ENCODE peak calls at places on chromosomes 11 and 22, in eight cellular contexts. I, N, X, C, S, U, T and O are unnamed samples.
A peak's percentile ranks its signal among the peaks of the same experiment; 100 is the strongest.

GRCh38 chr11:76763573-76764348 is 19.4 kb upstream of the TSKU start:
- DNase-seq in U (no peak), N (no peak), I (no peak), X (peak; percentile 52), S (no peak), T (peak; percentile 95), C (no peak), O (no peak)

GRCh38 chr11:67665537-67666302 is 8.7 kb downstream of the ALDH3B2 start:
- DNase-seq in N (no peak), C (peak; percentile 35), U (peak; percentile 74), I (peak; percentile 23), S (peak; percentile 60), X (peak; percentile 59), T (no peak), O (no peak)

GRCh38 chr22:28116261-28116673 is 197.2 kb upstream of the PITPNB start:
- DNase-seq in I (peak; percentile 27), X (peak; percentile 23), T (peak; percentile 90), U (no peak), N (peak; percentile 68), S (peak; percentile 63), C (no peak), O (peak; percentile 63)

GRCh38 chr11:67542971-67543370 is 19.7 kb upstream of the CABP2 start:
- DNase-seq in X (no peak), S (peak; percentile 81), C (no peak), I (no peak), T (no peak), U (no peak), N (no peak), O (no peak)

GRCh38 chr11:3962406-3962840 is 107.0 kb downstream of the STIM1 start:
- DNase-seq in X (no peak), S (no peak), N (no peak), U (no peak), C (no peak), I (no peak), T (peak; percentile 67), O (no peak)

GRCh38 chr11:111835665-111836064 is 35.7 kb downstream of the ALG9 start:
- DNase-seq in X (no peak), U (no peak), T (no peak), C (no peak), I (no peak), N (no peak), S (no peak), O (no peak)

GRCh38 chr11:11521306-11522002 is 100.4 kb downstream of the GALNT18 start:
- DNase-seq in U (no peak), T (no peak), C (no peak), N (no peak), X (no peak), S (no peak), I (no peak), O (no peak)

GRCh38 chr11:126114486-126115252 is 52.0 kb upstream of the CDON start:
- DNase-seq in T (peak; percentile 21), I (no peak), S (peak; percentile 41), X (no peak), U (no peak), N (no peak), C (no peak), O (no peak)

GRCh38 chr11:18699848-18700261 is 1.3 kb downstream of the TMEM86A start:
- DNase-seq in U (no peak), N (no peak), C (no peak), X (peak; percentile 44), T (no peak), I (no peak), S (no peak), O (no peak)

GRCh38 chr11:67561971-67562560 is 21.5 kb upstream of the GSTP1 start:
- DNase-seq in I (no peak), C (no peak), X (no peak), S (no peak), T (peak; percentile 30), U (no peak), N (no peak), O (peak; percentile 62)

GRCh38 chr22:35564975-35565867 is 24.6 kb downstream of the RASD2 start:
- DNase-seq in X (no peak), T (peak; percentile 78), I (no peak), U (no peak), S (no peak), C (no peak), N (no peak), O (no peak)

GRCh38 chr11:57363131-57363530 is 17.8 kb downstream of the PRG3 start:
- DNase-seq in X (no peak), I (no peak), N (no peak), C (no peak), T (no peak), U (no peak), S (no peak), O (no peak)

GRCh38 chr22:19526702-19527111 is 2.5 kb upstream of the CLDN5 start:
- DNase-seq in I (no peak), N (no peak), X (no peak), S (peak; percentile 32), C (no peak), T (no peak), U (peak; percentile 51), O (no peak)

GRCh38 chr11:9861860-9862725 is 198.2 kb downstream of the SWAP70 start:
- DNase-seq in S (peak; percentile 85), I (peak; percentile 60), C (peak; percentile 80), T (peak; percentile 75), N (peak; percentile 26), X (peak; percentile 70), U (no peak), O (peak; percentile 23)

GRCh38 chr11:11081273-11081672 is 223.4 kb upstream of the ZBED5 start:
- DNase-seq in I (no peak), T (no peak), X (no peak), N (no peak), C (no peak), U (no peak), S (no peak), O (peak; percentile 28)

GRCh38 chr11:93838967-93839366 is 11.5 kb downstream of the VSTM5 start:
- DNase-seq in I (no peak), S (peak; percentile 51), T (no peak), U (no peak), N (no peak), X (peak; percentile 33), C (no peak), O (no peak)

GRCh38 chr22:44019846-44020245 is 4.3 kb upstream of the PARVB start:
- DNase-seq in C (no peak), X (no peak), U (no peak), I (no peak), S (no peak), N (no peak), T (no peak), O (no peak)

GRCh38 chr11:17229481-17230152 is 21.8 kb upstream of the PIK3C2A start:
- DNase-seq in C (no peak), N (no peak), X (no peak), T (no peak), S (peak; percentile 68), I (no peak), U (no peak), O (no peak)

GRCh38 chr11:70354629-70355028 is 43.7 kb upstream of the CTTN start:
- DNase-seq in X (no peak), N (no peak), I (no peak), C (no peak), T (no peak), U (no peak), S (no peak), O (no peak)
- H3K36me3 ChIP-seq in X (no peaks in the 10 kb centered on the region), N (peaks cover 10% of the 10 kb centered on the region), I (peaks cover 25% of the 10 kb centered on the region), C (peaks cover 63% of the 10 kb centered on the region), T (peaks cover 45% of the 10 kb centered on the region), U (peaks cover 61% of the 10 kb centered on the region), S (peaks cover 95% of the 10 kb centered on the region), O (peaks cover 2% of the 10 kb centered on the region)

GRCh38 chr22:42065408-42066132 is 5.0 kb downstream of the NAGA start:
- DNase-seq in I (no peak), N (no peak), C (no peak), T (no peak), S (peak; percentile 81), U (no peak), X (no peak), O (no peak)
- H3K4me3 ChIP-seq in I (no peak overlapping the region), N (no peak overlapping the region), C (no peak overlapping the region), T (no peak overlapping the region), S (no peak overlapping the region), U (no peak overlapping the region), X (no peak overlapping the region), O (no peak overlapping the region)

DNA sequence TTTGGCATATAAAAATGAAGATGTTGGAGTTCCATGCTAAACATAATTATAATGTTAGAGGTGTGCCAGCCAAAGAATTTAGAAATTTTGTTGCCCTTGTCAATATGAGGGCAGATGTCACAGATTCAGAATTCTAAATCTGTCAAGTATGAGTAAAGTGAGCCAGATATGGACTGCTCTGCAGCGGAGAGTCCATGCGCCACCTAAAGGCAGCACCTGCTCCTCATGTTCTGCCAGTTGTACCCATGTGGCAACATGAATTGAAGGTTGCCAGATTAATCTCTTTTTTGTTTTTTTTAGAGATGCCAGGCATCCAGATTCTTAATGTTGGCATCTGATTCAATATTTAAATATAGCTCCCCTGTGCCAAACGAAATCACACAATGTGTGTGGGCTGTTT is 678.6 kb upstream of the ANO5 start:
- DNase-seq in N (no peak), T (no peak), S (peak; percentile 67), I (peak; percentile 53), U (no peak), C (peak; percentile 1), X (peak; percentile 35), O (no peak)
- TF ChIP-seq CTCF in N (peak; percentile 13), T (no peak), S (peak; percentile 82), I (no peak), U (no peak), C (peak; percentile 59), X (no peak), O (peak; percentile 72)

DNA sequence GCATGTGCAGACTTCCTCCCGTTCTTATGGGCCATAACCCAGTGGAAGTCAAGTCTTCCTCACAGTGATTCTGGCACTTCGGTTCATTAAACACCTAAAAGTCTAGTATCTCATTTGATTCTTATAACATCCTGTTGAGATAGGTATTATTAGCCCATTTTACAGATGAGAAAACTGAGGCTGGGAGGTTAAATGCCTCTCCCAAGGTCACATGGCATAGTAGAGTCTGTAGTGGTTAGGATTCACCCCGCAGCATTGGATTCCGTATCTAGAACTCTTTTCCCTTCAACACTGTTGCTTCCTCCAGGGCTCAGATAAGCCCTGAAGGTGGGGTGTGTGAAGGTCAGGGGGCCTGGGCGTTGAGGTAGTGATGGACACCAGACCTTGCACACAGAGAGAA is 3.4 kb downstream of the GPHA2 start:
- DNase-seq in S (no peak), I (no peak), X (no peak), U (no peak), T (no peak), C (no peak), N (no peak), O (no peak)
- H3K36me3 ChIP-seq in S (no peaks in the 10 kb centered on the region), I (peaks cover 12% of the 10 kb centered on the region), X (no peaks in the 10 kb centered on the region), U (peaks cover 53% of the 10 kb centered on the region), T (peaks cover 55% of the 10 kb centered on the region), C (peaks cover 11% of the 10 kb centered on the region), N (peaks cover 13% of the 10 kb centered on the region), O (peaks cover 1% of the 10 kb centered on the region)

GRCh38 chr11:20362481-20362880 is 1.0 kb upstream of the HTATIP2 start:
- DNase-seq in U (no peak), I (no peak), T (no peak), C (no peak), N (no peak), S (no peak), X (no peak), O (no peak)
- H3K4me3 ChIP-seq in U (no peak overlapping the region), I (no peak overlapping the region), T (no peak overlapping the region), C (no peak overlapping the region), N (no peak overlapping the region), S (no peak overlapping the region), X (no peak overlapping the region), O (no peak overlapping the region)